ENCODE peak calls at places on chromosomes 1 and 21, in six cellular contexts. N is suprapubic skin; I is uterus; H is aorta; T is CD8-positive, alpha-beta T cell; B is GM23248. M is an unnamed sample.
A peak's percentile ranks its signal among the peaks of the same experiment; 100 is the strongest.

GRCh38 chr1:51548986-51549619 is 30.0 kb upstream of the EPS15 start:
- DNase-seq in N (no peak), I (no peak), H (no peak), T (no peak), B (no peak), M (no peak)

GRCh38 chr1:71350805-71351204 is 270.0 kb upstream of the ZRANB2 start:
- DNase-seq in N (no peak), I (no peak), H (no peak), T (no peak), B (peak; percentile 5), M (no peak)

GRCh38 chr1:222877854-222878253 is 63.0 kb downstream of the DISP1 start:
- DNase-seq in N (no peak), I (no peak), H (no peak), T (no peak), B (no peak), M (no peak)

GRCh38 chr1:208466054-208466590 is 221.9 kb upstream of the PLXNA2 start:
- DNase-seq in N (no peak), I (no peak), H (no peak), T (no peak), B (no peak), M (no peak)

GRCh38 chr1:172168597-172168872 is 251.9 kb upstream of the C1orf105 start:
- DNase-seq in N (no peak), I (no peak), H (no peak), T (no peak), B (no peak), M (no peak)

GRCh38 chr1:67683736-67684525 is 1.1 kb upstream of the GADD45A start:
- DNase-seq in N (no peak), I (no peak), H (no peak), T (no peak), B (peak; percentile 76), M (no peak)

GRCh38 chr1:24724345-24725208 is 20.7 kb upstream of the CLIC4 start:
- DNase-seq in N (no peak), I (no peak), H (no peak), T (no peak), B (peak; percentile 43), M (no peak)

GRCh38 chr1:112114540-112114939 is 125.1 kb upstream of the KCND3 start:
- DNase-seq in N (no peak), I (no peak), H (no peak), T (no peak), B (no peak), M (no peak)

GRCh38 chr1:38209986-38210385 is 163.4 kb upstream of the POU3F1 start:
- DNase-seq in N (no peak), I (no peak), H (no peak), T (no peak), B (no peak), M (peak; percentile 26)

GRCh38 chr1:111690306-111690617 is 48.9 kb downstream of the INKA2 start:
- DNase-seq in N (no peak), I (peak; percentile 64), H (peak; percentile 52), T (no peak), B (peak; percentile 89), M (peak; percentile 43)

GRCh38 chr1:210369425-210369824 is 40.7 kb downstream of the HHAT start:
- DNase-seq in N (no peak), I (no peak), H (no peak), T (no peak), B (no peak), M (no peak)

GRCh38 chr1:109427171-109427467 is 871 bp upstream of the PSMA5 start:
- DNase-seq in N (no peak), I (no peak), H (no peak), T (no peak), B (peak; percentile 48), M (no peak)

GRCh38 chr1:167524651-167525050 is 6.3 kb upstream of the CD247 start:
- DNase-seq in N (no peak), I (no peak), H (no peak), T (no peak), B (no peak), M (no peak)

GRCh38 chr1:31955917-31956736 is 18.0 kb upstream of the PTP4A2 start:
- DNase-seq in N (peak; percentile 91), I (peak; percentile 93), H (peak; percentile 87), T (peak; percentile 51), B (peak; percentile 99), M (peak; percentile 78)

GRCh38 chr1:223203011-223203410 is 60.0 kb upstream of the TLR5 start:
- DNase-seq in N (no peak), I (no peak), H (no peak), T (no peak), B (no peak), M (no peak)

GRCh38 chr21:15264084-15264483 is 199.3 kb upstream of the NRIP1 start:
- DNase-seq in N (no peak), I (no peak), H (no peak), T (no peak), B (no peak), M (no peak)

GRCh38 chr1:44129616-44130500 is 11.2 kb downstream of the KLF17 start:
- DNase-seq in N (no peak), I (no peak), H (no peak), T (no peak), B (no peak), M (no peak)

GRCh38 chr1:211923065-211923464 is 92.5 kb upstream of the LPGAT1 start:
- DNase-seq in N (no peak), I (no peak), H (no peak), T (no peak), B (no peak), M (no peak)

GRCh38 chr1:239872554-239872953 is 219.1 kb upstream of the FMN2 start:
- DNase-seq in N (no peak), I (no peak), H (no peak), T (no peak), B (no peak), M (no peak)

GRCh38 chr1:224799083-224799482 is 130.4 kb upstream of the DNAH14 start:
- DNase-seq in N (no peak), I (no peak), H (no peak), T (no peak), B (no peak), M (no peak)

GRCh38 chr1:179876289-179876715 is 1.3 kb downstream of the TOR1AIP2 start:
- DNase-seq in N (no peak), I (no peak), H (no peak), T (no peak), B (peak; percentile 33), M (no peak)

GRCh38 chr1:53175302-53175913 is 21.2 kb upstream of the CPT2 start:
- DNase-seq in N (no peak), I (no peak), H (no peak), T (no peak), B (peak; percentile 92), M (no peak)

GRCh38 chr1:27538793-27539192 is 48.8 kb upstream of the WASF2 start:
- DNase-seq in N (no peak), I (no peak), H (no peak), T (no peak), B (peak; percentile 87), M (no peak)

GRCh38 chr1:244761279-244761678 is 74.2 kb upstream of the COX20 start:
- DNase-seq in N (no peak), I (no peak), H (peak; percentile 40), T (no peak), B (peak; percentile 27), M (no peak)

GRCh38 chr1:168751195-168751650 is 22.2 kb upstream of the DPT start:
- DNase-seq in N (no peak), I (no peak), H (no peak), T (no peak), B (no peak), M (no peak)

GRCh38 chr1:61743432-61743705 is 1.1 kb downstream of the PATJ start:
- DNase-seq in N (no peak), I (no peak), H (no peak), T (no peak), B (no peak), M (no peak)

GRCh38 chr1:23903754-23904153 is 9.4 kb downstream of the CNR2 start:
- DNase-seq in N (no peak), I (no peak), H (no peak), T (no peak), B (no peak), M (no peak)

DNA sequence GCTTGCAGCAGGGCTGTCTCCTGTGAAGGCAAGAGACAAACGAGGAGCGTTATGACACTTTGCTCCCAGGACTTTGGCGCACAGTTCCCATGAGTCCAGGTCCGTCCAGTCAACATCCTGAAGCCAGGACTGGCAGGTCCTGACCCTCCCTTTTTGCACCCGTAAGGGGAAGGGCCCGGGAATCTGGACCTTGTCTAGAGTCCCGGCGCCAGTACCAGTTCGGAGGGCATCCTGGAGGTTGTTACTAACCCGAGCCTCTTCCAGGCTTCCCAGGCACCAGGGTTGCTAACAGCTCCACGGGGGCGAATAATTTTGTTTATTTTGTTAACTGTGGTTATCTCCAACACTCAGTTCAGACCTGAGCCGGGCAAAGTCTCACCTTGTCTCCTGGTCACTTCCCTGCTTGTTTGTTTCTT is 681 bp upstream of the RWDD3 start:
- DNase-seq in N (no peak), I (peak; percentile 42), H (no peak), T (no peak), B (peak; percentile 67), M (peak; percentile 70)
- H3K4me1 ChIP-seq in N (peaks cover 26% of the 10 kb centered on the region), I (peaks cover 8% of the 10 kb centered on the region), H (peaks cover 4% of the 10 kb centered on the region), T (peaks cover 15% of the 10 kb centered on the region), B (peaks cover 14% of the 10 kb centered on the region), M (no peaks in the 10 kb centered on the region)

GRCh38 chr1:183094376-183094775 is 71.2 kb downstream of the LAMC1 start:
- DNase-seq in N (no peak), I (no peak), H (no peak), T (no peak), B (peak; percentile 69), M (no peak)

GRCh38 chr1:183093066-183093668 is 69.9 kb downstream of the LAMC1 start:
- DNase-seq in N (no peak), I (no peak), H (no peak), T (no peak), B (no peak), M (no peak)

GRCh38 chr1:183093821-183094287 is 70.6 kb downstream of the LAMC1 start:
- DNase-seq in N (no peak), I (no peak), H (no peak), T (no peak), B (peak; percentile 92), M (no peak)

GRCh38 chr1:183090386-183091006 is 67.3 kb downstream of the LAMC1 start:
- DNase-seq in N (peak; percentile 80), I (peak; percentile 70), H (no peak), T (no peak), B (peak; percentile 80), M (peak; percentile 75)

DNA sequence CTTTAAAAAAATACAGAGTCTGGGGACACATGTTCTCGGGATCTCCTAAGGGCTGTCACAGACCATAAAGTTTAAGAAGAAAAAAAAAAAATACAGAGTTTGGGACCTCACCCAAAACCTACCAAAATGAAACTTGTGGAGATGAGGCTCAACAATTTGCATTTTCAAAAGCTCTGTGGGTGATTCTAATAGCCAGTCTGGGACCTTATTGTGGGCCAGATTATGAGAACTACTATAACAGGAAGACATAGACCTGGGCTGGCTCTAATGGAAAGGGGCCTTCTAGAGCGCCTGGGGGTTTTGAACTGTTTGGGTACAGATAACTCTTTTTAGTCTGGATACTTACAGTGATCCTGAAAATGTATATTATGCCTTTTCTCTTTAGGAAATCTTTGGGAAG is 69.1 kb downstream of the LAMC1 start:
- DNase-seq in N (no peak), I (no peak), H (no peak), T (no peak), B (no peak), M (no peak)
- H3K4me1 ChIP-seq in N (peaks cover 34% of the 10 kb centered on the region), I (peaks cover 10% of the 10 kb centered on the region), H (peaks cover 4% of the 10 kb centered on the region), T (no peaks in the 10 kb centered on the region), B (peaks cover 86% of the 10 kb centered on the region), M (no peaks in the 10 kb centered on the region)

GRCh38 chr1:96487404-96487803 is 234.2 kb upstream of the PTBP2 start:
- DNase-seq in N (no peak), I (no peak), H (no peak), T (no peak), B (peak; percentile 42), M (no peak)
- H3K4me1 ChIP-seq in N (peaks cover 6% of the 10 kb centered on the region), I (no peaks in the 10 kb centered on the region), H (peaks cover 7% of the 10 kb centered on the region), T (no peaks in the 10 kb centered on the region), B (peaks cover 4% of the 10 kb centered on the region), M (no peaks in the 10 kb centered on the region)

GRCh38 chr1:15885269-15885668 is 37.8 kb downstream of the SPEN start:
- DNase-seq in N (no peak), I (no peak), H (no peak), T (no peak), B (no peak), M (no peak)
- H3K4me1 ChIP-seq in N (peaks cover 60% of the 10 kb centered on the region), I (no peaks in the 10 kb centered on the region), H (peaks cover 5% of the 10 kb centered on the region), T (peaks cover 26% of the 10 kb centered on the region), B (peaks cover 20% of the 10 kb centered on the region), M (peaks cover 42% of the 10 kb centered on the region)